ENCODE peak calls at places on chromosomes 11 and 22, in ten cellular contexts. One of them, this sample, is unnamed.

GRCh38 chr11:126363706-126364245 is 8.3 kb downstream of the ST3GAL4 start:
- DNase-seq in endothelial cell of umbilical vein: no peak
- DNase-seq in K562: no peak
- DNase-seq in HCT116: no peak
- DNase-seq in transverse colon: no peak
- DNase-seq in stomach: no peak
- DNase-seq in spleen: peak; percentile 68
- DNase-seq in sigmoid colon: peak; percentile 64
- DNase-seq in H1: peak; percentile 43
- DNase-seq in prostate gland: no peak
- DNase-seq in this sample: no peak

GRCh38 chr11:111934301-111934700 is 2.8 kb upstream of the DIXDC1 start:
- DNase-seq in spleen: no peak
- DNase-seq in sigmoid colon: no peak
- DNase-seq in K562: no peak
- DNase-seq in HCT116: no peak
- DNase-seq in H1: no peak
- DNase-seq in stomach: no peak
- DNase-seq in endothelial cell of umbilical vein: no peak
- DNase-seq in transverse colon: no peak
- DNase-seq in prostate gland: no peak
- DNase-seq in this sample: no peak

GRCh38 chr22:47146391-47146790 is 383.9 kb downstream of the TBC1D22A start:
- DNase-seq in endothelial cell of umbilical vein: no peak
- DNase-seq in spleen: no peak
- DNase-seq in HCT116: no peak
- DNase-seq in H1: no peak
- DNase-seq in K562: no peak
- DNase-seq in transverse colon: no peak
- DNase-seq in prostate gland: no peak
- DNase-seq in sigmoid colon: no peak
- DNase-seq in stomach: no peak
- DNase-seq in this sample: no peak

GRCh38 chr11:112248216-112248615 is 12.4 kb downstream of the PLET1 start:
- DNase-seq in sigmoid colon: no peak
- DNase-seq in HCT116: no peak
- DNase-seq in transverse colon: no peak
- DNase-seq in H1: no peak
- DNase-seq in K562: no peak
- DNase-seq in endothelial cell of umbilical vein: no peak
- DNase-seq in spleen: no peak
- DNase-seq in stomach: no peak
- DNase-seq in prostate gland: no peak
- DNase-seq in this sample: no peak

GRCh38 chr22:48869788-48870187 is 957.9 kb downstream of the BRD1 start:
- DNase-seq in H1: no peak
- DNase-seq in HCT116: no peak
- DNase-seq in sigmoid colon: peak; percentile 0
- DNase-seq in prostate gland: no peak
- DNase-seq in stomach: no peak
- DNase-seq in spleen: peak; percentile 15
- DNase-seq in endothelial cell of umbilical vein: no peak
- DNase-seq in K562: no peak
- DNase-seq in transverse colon: no peak
- DNase-seq in this sample: no peak

GRCh38 chr22:22375586-22376351 is 131.2 kb downstream of the VPREB1 start:
- DNase-seq in spleen: no peak
- DNase-seq in endothelial cell of umbilical vein: no peak
- DNase-seq in HCT116: no peak
- DNase-seq in prostate gland: no peak
- DNase-seq in stomach: no peak
- DNase-seq in H1: no peak
- DNase-seq in transverse colon: peak; percentile 39
- DNase-seq in K562: peak; percentile 32
- DNase-seq in sigmoid colon: no peak
- DNase-seq in this sample: no peak

GRCh38 chr22:47289316-47289985 is 527.0 kb downstream of the TBC1D22A start:
- DNase-seq in endothelial cell of umbilical vein: no peak
- DNase-seq in transverse colon: no peak
- DNase-seq in stomach: no peak
- DNase-seq in H1: no peak
- DNase-seq in HCT116: no peak
- DNase-seq in K562: no peak
- DNase-seq in prostate gland: no peak
- DNase-seq in spleen: no peak
- DNase-seq in sigmoid colon: peak; percentile 36
- DNase-seq in this sample: no peak

GRCh38 chr22:38489561-38490133 is 16.5 kb downstream of the DDX17 start:
- DNase-seq in sigmoid colon: no peak
- DNase-seq in HCT116: no peak
- DNase-seq in spleen: no peak
- DNase-seq in K562: no peak
- DNase-seq in H1: no peak
- DNase-seq in endothelial cell of umbilical vein: no peak
- DNase-seq in stomach: no peak
- DNase-seq in transverse colon: no peak
- DNase-seq in prostate gland: no peak
- DNase-seq in this sample: no peak

GRCh38 chr11:63613517-63614135 is 607 bp downstream of the PLAAT3 start:
- DNase-seq in K562: peak; percentile 32
- DNase-seq in H1: no peak
- DNase-seq in spleen: peak; percentile 89
- DNase-seq in endothelial cell of umbilical vein: peak; percentile 29
- DNase-seq in transverse colon: peak; percentile 38
- DNase-seq in prostate gland: no peak
- DNase-seq in sigmoid colon: peak; percentile 84
- DNase-seq in HCT116: no peak
- DNase-seq in stomach: peak; percentile 44
- DNase-seq in this sample: no peak

GRCh38 chr22:46055176-46055850 is 78.4 kb upstream of the WNT7B start:
- DNase-seq in sigmoid colon: peak; percentile 83
- DNase-seq in transverse colon: peak; percentile 79
- DNase-seq in HCT116: no peak
- DNase-seq in endothelial cell of umbilical vein: peak; percentile 31
- DNase-seq in spleen: peak; percentile 84
- DNase-seq in H1: no peak
- DNase-seq in prostate gland: no peak
- DNase-seq in stomach: peak; percentile 72
- DNase-seq in K562: no peak
- DNase-seq in this sample: no peak

GRCh38 chr11:95911369-95911759 is 12.5 kb downstream of the MTMR2 start:
- DNase-seq in HCT116: no peak
- DNase-seq in prostate gland: no peak
- DNase-seq in transverse colon: no peak
- DNase-seq in K562: no peak
- DNase-seq in endothelial cell of umbilical vein: no peak
- DNase-seq in spleen: no peak
- DNase-seq in stomach: no peak
- DNase-seq in sigmoid colon: no peak
- DNase-seq in H1: no peak
- DNase-seq in this sample: no peak

GRCh38 chr11:720642-721346 is 14.8 kb downstream of the EPS8L2 start:
- DNase-seq in prostate gland: no peak
- DNase-seq in spleen: peak; percentile 81
- DNase-seq in transverse colon: peak; percentile 76
- DNase-seq in sigmoid colon: no peak
- DNase-seq in stomach: peak; percentile 59
- DNase-seq in H1: peak; percentile 86
- DNase-seq in K562: peak; percentile 83
- DNase-seq in endothelial cell of umbilical vein: no peak
- DNase-seq in HCT116: no peak
- DNase-seq in this sample: peak; percentile 91

GRCh38 chr11:57513911-57514537 is 1.5 kb downstream of the SLC43A1 start:
- DNase-seq in K562: no peak
- DNase-seq in HCT116: no peak
- DNase-seq in transverse colon: peak; percentile 53
- DNase-seq in prostate gland: peak; percentile 51
- DNase-seq in H1: no peak
- DNase-seq in spleen: peak; percentile 86
- DNase-seq in endothelial cell of umbilical vein: no peak
- DNase-seq in sigmoid colon: peak; percentile 81
- DNase-seq in stomach: peak; percentile 69
- DNase-seq in this sample: peak; percentile 46

GRCh38 chr22:37545703-37546435 is 14.4 kb upstream of the CDC42EP1 start:
- DNase-seq in sigmoid colon: peak; percentile 98
- DNase-seq in H1: peak; percentile 88
- DNase-seq in endothelial cell of umbilical vein: peak; percentile 95
- DNase-seq in stomach: peak; percentile 95
- DNase-seq in prostate gland: peak; percentile 62
- DNase-seq in HCT116: no peak
- DNase-seq in transverse colon: peak; percentile 92
- DNase-seq in spleen: peak; percentile 84
- DNase-seq in K562: peak; percentile 62
- DNase-seq in this sample: no peak

GRCh38 chr11:2577071-2578005 is 122.5 kb downstream of the KCNQ1OT1 start:
- DNase-seq in sigmoid colon: peak; percentile 50
- DNase-seq in H1: no peak
- DNase-seq in spleen: peak; percentile 64
- DNase-seq in stomach: no peak
- DNase-seq in HCT116: no peak
- DNase-seq in K562: no peak
- DNase-seq in prostate gland: no peak
- DNase-seq in transverse colon: peak; percentile 60
- DNase-seq in endothelial cell of umbilical vein: no peak
- DNase-seq in this sample: no peak

GRCh38 chr11:124602193-124602592 is 9.0 kb upstream of the PANX3 start:
- DNase-seq in stomach: no peak
- DNase-seq in prostate gland: no peak
- DNase-seq in transverse colon: no peak
- DNase-seq in endothelial cell of umbilical vein: no peak
- DNase-seq in H1: no peak
- DNase-seq in spleen: no peak
- DNase-seq in HCT116: peak; percentile 3
- DNase-seq in sigmoid colon: no peak
- DNase-seq in K562: no peak
- DNase-seq in this sample: no peak

GRCh38 chr22:41001722-41002122 is 50.5 kb downstream of the RBX1 start:
- DNase-seq in spleen: no peak
- DNase-seq in prostate gland: no peak
- DNase-seq in K562: peak; percentile 22
- DNase-seq in sigmoid colon: no peak
- DNase-seq in H1: no peak
- DNase-seq in HCT116: no peak
- DNase-seq in transverse colon: no peak
- DNase-seq in stomach: no peak
- DNase-seq in endothelial cell of umbilical vein: no peak
- DNase-seq in this sample: no peak

GRCh38 chr22:48884292-48884691 is 943.4 kb downstream of the BRD1 start:
- DNase-seq in prostate gland: no peak
- DNase-seq in endothelial cell of umbilical vein: no peak
- DNase-seq in transverse colon: no peak
- DNase-seq in stomach: no peak
- DNase-seq in H1: no peak
- DNase-seq in spleen: peak; percentile 39
- DNase-seq in HCT116: no peak
- DNase-seq in K562: no peak
- DNase-seq in sigmoid colon: peak; percentile 50
- DNase-seq in this sample: no peak

GRCh38 chr11:113278481-113278880 is 35.9 kb upstream of the TTC12 start:
- DNase-seq in sigmoid colon: no peak
- DNase-seq in HCT116: no peak
- DNase-seq in stomach: no peak
- DNase-seq in spleen: no peak
- DNase-seq in transverse colon: no peak
- DNase-seq in endothelial cell of umbilical vein: no peak
- DNase-seq in prostate gland: no peak
- DNase-seq in K562: no peak
- DNase-seq in H1: no peak
- DNase-seq in this sample: no peak

GRCh38 chr22:27749597-27750225 is 51.8 kb downstream of the MN1 start:
- DNase-seq in spleen: peak; percentile 63
- DNase-seq in endothelial cell of umbilical vein: no peak
- DNase-seq in HCT116: no peak
- DNase-seq in H1: no peak
- DNase-seq in prostate gland: no peak
- DNase-seq in transverse colon: no peak
- DNase-seq in sigmoid colon: peak; percentile 63
- DNase-seq in K562: no peak
- DNase-seq in stomach: no peak
- DNase-seq in this sample: no peak

GRCh38 chr11:128619540-128620305 is 32.4 kb upstream of the ETS1 start:
- DNase-seq in stomach: no peak
- DNase-seq in transverse colon: no peak
- DNase-seq in HCT116: no peak
- DNase-seq in endothelial cell of umbilical vein: no peak
- DNase-seq in spleen: no peak
- DNase-seq in sigmoid colon: no peak
- DNase-seq in K562: no peak
- DNase-seq in H1: no peak
- DNase-seq in prostate gland: no peak
- DNase-seq in this sample: no peak

GRCh38 chr11:48066881-48067800 is 86.8 kb downstream of the PTPRJ start:
- DNase-seq in HCT116: no peak
- DNase-seq in prostate gland: no peak
- DNase-seq in spleen: peak; percentile 62
- DNase-seq in endothelial cell of umbilical vein: peak; percentile 59
- DNase-seq in H1: no peak
- DNase-seq in stomach: no peak
- DNase-seq in sigmoid colon: no peak
- DNase-seq in transverse colon: no peak
- DNase-seq in K562: no peak
- DNase-seq in this sample: no peak
- TF ChIP-seq POLR2A in HCT116: no peak
- TF ChIP-seq POLR2A in prostate gland: no peak
- TF ChIP-seq POLR2A in spleen: no peak
- TF ChIP-seq POLR2A in endothelial cell of umbilical vein: no peak
- TF ChIP-seq POLR2A in H1: no peak
- TF ChIP-seq POLR2A in stomach: no peak
- TF ChIP-seq POLR2A in sigmoid colon: no peak
- TF ChIP-seq POLR2A in transverse colon: no peak
- TF ChIP-seq POLR2A in K562: no peak
- TF ChIP-seq POLR2A in this sample: no peak

GRCh38 chr11:16613401-16614381 is 124.8 kb upstream of the C11orf58 start:
- DNase-seq in stomach: peak; percentile 87
- DNase-seq in prostate gland: peak; percentile 81
- DNase-seq in sigmoid colon: peak; percentile 89
- DNase-seq in K562: peak; percentile 77
- DNase-seq in transverse colon: peak; percentile 83
- DNase-seq in spleen: peak; percentile 90
- DNase-seq in HCT116: peak; percentile 61
- DNase-seq in H1: peak; percentile 92
- DNase-seq in endothelial cell of umbilical vein: peak; percentile 71
- DNase-seq in this sample: peak; percentile 75
- TF ChIP-seq POLR2AphosphoS5 in stomach: no peak
- TF ChIP-seq POLR2AphosphoS5 in prostate gland: peak; percentile 56
- TF ChIP-seq POLR2AphosphoS5 in sigmoid colon: peak; percentile 20
- TF ChIP-seq POLR2AphosphoS5 in K562: no peak
- TF ChIP-seq POLR2AphosphoS5 in transverse colon: peak; percentile 3
- TF ChIP-seq POLR2AphosphoS5 in spleen: peak; percentile 51
- TF ChIP-seq POLR2AphosphoS5 in HCT116: no peak
- TF ChIP-seq POLR2AphosphoS5 in H1: no peak
- TF ChIP-seq POLR2AphosphoS5 in endothelial cell of umbilical vein: no peak
- TF ChIP-seq POLR2AphosphoS5 in this sample: no peak

GRCh38 chr11:120105576-120105975 is 32.3 kb downstream of the TRIM29 start:
- DNase-seq in endothelial cell of umbilical vein: no peak
- DNase-seq in prostate gland: no peak
- DNase-seq in transverse colon: no peak
- DNase-seq in spleen: no peak
- DNase-seq in HCT116: no peak
- DNase-seq in H1: no peak
- DNase-seq in K562: no peak
- DNase-seq in sigmoid colon: no peak
- DNase-seq in stomach: no peak
- DNase-seq in this sample: no peak
- TF ChIP-seq POLR2A in endothelial cell of umbilical vein: no peak
- TF ChIP-seq POLR2A in prostate gland: no peak
- TF ChIP-seq POLR2A in transverse colon: no peak
- TF ChIP-seq POLR2A in spleen: no peak
- TF ChIP-seq POLR2A in HCT116: no peak
- TF ChIP-seq POLR2A in H1: no peak
- TF ChIP-seq POLR2A in K562: no peak
- TF ChIP-seq POLR2A in sigmoid colon: no peak
- TF ChIP-seq POLR2A in stomach: no peak
- TF ChIP-seq POLR2A in this sample: no peak

GRCh38 chr11:12157241-12157661 is 46.9 kb downstream of the MICAL2 start:
- DNase-seq in prostate gland: no peak
- DNase-seq in endothelial cell of umbilical vein: peak; percentile 29
- DNase-seq in HCT116: no peak
- DNase-seq in sigmoid colon: no peak
- DNase-seq in stomach: no peak
- DNase-seq in H1: no peak
- DNase-seq in spleen: no peak
- DNase-seq in K562: no peak
- DNase-seq in transverse colon: no peak
- DNase-seq in this sample: no peak
- TF ChIP-seq POLR2AphosphoS5 in prostate gland: no peak
- TF ChIP-seq POLR2AphosphoS5 in endothelial cell of umbilical vein: no peak
- TF ChIP-seq POLR2AphosphoS5 in HCT116: no peak
- TF ChIP-seq POLR2AphosphoS5 in sigmoid colon: no peak
- TF ChIP-seq POLR2AphosphoS5 in stomach: no peak
- TF ChIP-seq POLR2AphosphoS5 in H1: no peak
- TF ChIP-seq POLR2AphosphoS5 in spleen: no peak
- TF ChIP-seq POLR2AphosphoS5 in K562: no peak
- TF ChIP-seq POLR2AphosphoS5 in transverse colon: no peak
- TF ChIP-seq POLR2AphosphoS5 in this sample: no peak

This sample was measured in GM12892.